ENCODE peak calls at places on chromosomes 3 and 15, in eight cellular contexts. T, P, K, J, Y, S, E and I are unnamed samples. For H3K4me1 and H3K36me3, the result is how much of the 10 kb centered on the place peaks cover.

GRCh38 chr15:50825946-50826345 is 60.4 kb upstream of the SPPL2A start:
- DNase-seq in T (no peak), P (no peak), E (no peak), K (no peak), S (no peak), Y (no peak), J (no peak), I (no peak)

GRCh38 chr3:140529096-140529495 is 148.8 kb upstream of the TRIM42 start:
- DNase-seq in P (peak), E (no peak), T (no peak), K (no peak), J (no peak), S (no peak), Y (no peak), I (no peak)

GRCh38 chr3:189841474-189842205 is 210.5 kb downstream of the TP63 start:
- DNase-seq in E (peak), Y (no peak), P (peak), J (no peak), S (no peak), K (no peak), T (no peak), I (no peak)

GRCh38 chr3:129723558-129724324 is 117.3 kb upstream of the PLXND1 start:
- DNase-seq in K (no peak), J (peak), T (no peak), P (peak), S (peak), Y (peak), E (no peak), I (peak)

GRCh38 chr3:58383476-58383875 is 50.2 kb downstream of the PDHB start:
- DNase-seq in P (peak), Y (no peak), S (no peak), E (no peak), T (no peak), K (no peak), J (no peak), I (no peak)

GRCh38 chr15:90482124-90483011 is 47.4 kb upstream of the CRTC3 start:
- DNase-seq in P (peak), Y (no peak), S (peak), E (peak), K (peak), T (no peak), J (no peak), I (peak)

GRCh38 chr15:40108061-40108854 is 421 bp downstream of the BMF start:
- DNase-seq in E (peak), Y (peak), P (peak), K (no peak), T (peak), J (peak), S (peak), I (peak)

GRCh38 chr15:73924258-73924921 is 1.9 kb upstream of the LOXL1 start:
- DNase-seq in T (peak), J (no peak), Y (peak), E (no peak), P (peak), S (no peak), K (no peak), I (peak)

GRCh38 chr3:13598201-13598600 is 49.3 kb downstream of the FBLN2 start:
- DNase-seq in K (no peak), P (no peak), T (no peak), Y (no peak), J (peak), E (no peak), S (no peak), I (no peak)

GRCh38 chr3:128491071-128491899 is 1.7 kb downstream of the GATA2 start:
- DNase-seq in S (no peak), K (peak), P (no peak), Y (no peak), T (no peak), J (peak), E (no peak), I (peak)

GRCh38 chr3:154684440-154684839 is 254.4 kb upstream of the GPR149 start:
- DNase-seq in Y (no peak), T (no peak), P (no peak), K (no peak), J (no peak), E (no peak), S (no peak), I (peak)

GRCh38 chr3:155745795-155746550 is 1.1 kb upstream of the PLCH1 start:
- DNase-seq in J (no peak), P (no peak), K (no peak), T (no peak), E (peak), S (peak), Y (no peak), I (peak)

GRCh38 chr15:26773917-26774316 is 1.1 kb upstream of the GABRB3 start:
- DNase-seq in P (no peak), J (no peak), S (no peak), T (no peak), K (no peak), E (peak), Y (no peak), I (peak)

GRCh38 chr15:40029979-40030893 is 8.7 kb downstream of the SRP14 start:
- DNase-seq in E (peak), S (peak), T (no peak), P (peak), K (peak), J (no peak), Y (no peak), I (peak)

GRCh38 chr3:50010959-50011358 is 71.0 kb downstream of the RBM6 start:
- DNase-seq in P (peak), J (no peak), E (no peak), Y (no peak), T (no peak), S (no peak), K (peak), I (no peak)

GRCh38 chr3:150376001-150376848 is 31.9 kb upstream of the TSC22D2 start:
- DNase-seq in T (no peak), P (peak), E (no peak), J (no peak), Y (no peak), K (peak), S (no peak), I (no peak)

GRCh38 chr15:90819390-90819789 is 49.0 kb upstream of the FURIN start:
- DNase-seq in K (no peak), E (no peak), Y (no peak), P (no peak), T (peak), S (no peak), J (peak), I (no peak)

GRCh38 chr15:98853161-98853560 is 154.4 kb downstream of the PGPEP1L start:
- DNase-seq in T (peak), Y (peak), J (peak), S (peak), P (peak), K (peak), E (peak), I (peak)

GRCh38 chr3:56998081-56998529 is 62.4 kb upstream of the SPATA12 start:
- DNase-seq in J (no peak), P (no peak), Y (no peak), S (no peak), K (no peak), E (no peak), T (no peak), I (no peak)

GRCh38 chr3:192408721-192409151 is 318.6 kb downstream of the FGF12 start:
- DNase-seq in Y (no peak), S (peak), K (no peak), E (peak), J (no peak), P (no peak), T (peak), I (peak)

GRCh38 chr15:27762471-27762870 is 336.6 kb downstream of the OCA2 start:
- DNase-seq in P (no peak), S (no peak), J (no peak), E (no peak), Y (no peak), K (no peak), T (no peak), I (no peak)

GRCh38 chr3:157865449-157865862 is 240.8 kb downstream of the SHOX2 start:
- DNase-seq in E (peak), S (peak), P (no peak), T (peak), K (peak), Y (no peak), J (no peak), I (peak)

GRCh38 chr3:141738636-141739363 is 702 bp downstream of the RNF7 start:
- DNase-seq in K (peak), J (no peak), S (peak), E (no peak), Y (no peak), T (no peak), P (peak), I (peak)

GRCh38 chr3:187769771-187770170 is 24.5 kb upstream of the BCL6 start:
- DNase-seq in K (no peak), Y (no peak), P (no peak), T (no peak), E (no peak), S (no peak), J (no peak), I (no peak)

GRCh38 chr15:67531379-67532059 is 10.6 kb downstream of the C15orf61 start:
- DNase-seq in T (no peak), P (peak), J (no peak), K (no peak), S (no peak), Y (no peak), E (no peak), I (no peak)

GRCh38 chr15:51672100-51672731 is 9.1 kb upstream of the SCG3 start:
- DNase-seq in P (no peak), J (no peak), K (peak), E (peak), Y (no peak), S (no peak), T (peak), I (peak)

GRCh38 chr3:133572158-133573053 is 1.1 kb upstream of the CDV3 start:
- DNase-seq in J (no peak), S (no peak), P (peak), K (peak), T (no peak), Y (peak), E (peak), I (no peak)

GRCh38 chr3:133573054-133573628 is 345 bp upstream of the CDV3 start:
- DNase-seq in S (peak), J (peak), Y (peak), P (peak), K (peak), E (peak), T (peak), I (peak)

GRCh38 chr3:133574260-133574881 is 885 bp downstream of the CDV3 start:
- DNase-seq in J (peak), S (peak), E (peak), P (peak), Y (peak), K (peak), T (peak), I (peak)

GRCh38 chr3:133575121-133575520 is 1.6 kb downstream of the CDV3 start:
- DNase-seq in S (no peak), Y (no peak), K (no peak), E (no peak), T (no peak), J (no peak), P (no peak), I (no peak)

DNA sequence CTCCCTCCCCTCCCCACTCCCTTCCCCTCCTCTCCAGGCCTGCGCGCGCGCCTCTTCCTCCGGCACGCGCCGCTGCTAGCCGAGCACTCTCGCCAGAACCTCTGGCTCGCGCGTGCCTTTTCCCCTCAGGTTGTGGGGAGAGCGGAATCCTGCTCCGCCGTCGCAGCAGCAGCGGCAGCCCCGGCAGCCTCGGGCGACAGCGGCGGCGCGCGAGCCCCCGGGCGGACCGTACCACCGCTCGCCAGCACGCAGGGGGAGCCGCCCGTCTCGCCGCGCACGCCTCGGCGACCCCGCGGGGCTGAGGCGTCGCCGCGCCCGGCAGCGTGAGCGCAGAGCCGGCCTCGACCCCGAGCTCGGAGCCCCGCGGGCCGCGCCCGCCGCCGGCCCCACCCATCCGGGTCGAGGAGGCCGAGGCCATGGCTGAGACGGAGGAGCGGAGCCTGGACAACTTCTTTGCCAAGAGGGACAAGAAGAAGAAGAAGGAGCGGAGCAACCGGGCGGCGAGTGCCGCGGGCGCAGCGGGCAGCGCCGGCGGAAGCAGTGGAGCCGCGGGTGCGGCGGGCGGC is at the start of gene CDV3:
- DNase-seq in E (peak), T (no peak), S (no peak), K (no peak), J (no peak), P (no peak), Y (peak), I (peak)
- H3K4me1 ChIP-seq in E (under half), T (under half), S (under half), K (under half), J (half or more), P (under half), Y (half or more), I (under half)

DNA sequence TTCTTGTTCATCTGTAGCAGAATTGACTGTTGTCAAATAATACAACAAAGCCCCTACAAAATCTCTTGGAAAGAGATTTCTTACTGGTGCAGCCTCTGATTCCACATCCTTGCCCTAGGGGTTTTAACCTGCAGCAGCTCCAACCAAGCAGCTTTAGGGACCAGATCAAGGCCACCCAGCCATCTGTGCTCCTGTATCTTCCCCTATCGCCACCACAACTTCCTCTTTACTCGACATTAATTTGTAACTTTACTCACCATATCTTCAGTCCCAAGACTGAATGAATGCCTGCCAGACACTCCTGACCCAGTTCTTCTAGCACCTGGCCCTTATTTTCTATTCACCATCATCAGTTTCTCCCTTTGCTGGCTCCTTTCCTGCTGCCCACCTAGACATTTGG is 156.6 kb upstream of the IL12A start:
- DNase-seq in J (no peak), E (no peak), K (no peak), T (no peak), Y (no peak), S (no peak), P (no peak), I (no peak)
- TF ChIP-seq CTCF in J (no peak), E (no peak), K (no peak), T (no peak), Y (no peak), S (no peak), P (no peak), I (no peak)

GRCh38 chr3:126456766-126457388 is 18.8 kb downstream of the ZXDC start:
- DNase-seq in J (peak), P (no peak), Y (no peak), K (no peak), T (no peak), E (no peak), S (no peak), I (no peak)
- H3K36me3 ChIP-seq in J (half or more), P (under half), Y (half or more), K (half or more), T (half or more), E (under half), S (under half), I (under half)

GRCh38 chr15:83248944-83249343 is 35.5 kb downstream of the BNC1 start:
- DNase-seq in K (no peak), Y (no peak), E (peak), P (no peak), S (no peak), J (no peak), T (no peak), I (peak)

GRCh38 chr15:83250766-83251165 is 33.7 kb downstream of the BNC1 start:
- DNase-seq in E (no peak), P (no peak), Y (no peak), K (no peak), T (no peak), S (no peak), J (no peak), I (no peak)

GRCh38 chr15:83243634-83244033 is 36.0 kb upstream of the HDGFL3 start:
- DNase-seq in E (peak), P (no peak), S (no peak), T (no peak), J (no peak), K (no peak), Y (no peak), I (no peak)

GRCh38 chr15:83248151-83248851 is 36.2 kb downstream of the BNC1 start:
- DNase-seq in K (peak), J (no peak), P (peak), Y (no peak), E (peak), T (no peak), S (peak), I (peak)
- H3K4me1 ChIP-seq in K (under half), J (under half), P (under half), Y (under half), E (under half), T (under half), S (under half), I (under half)

GRCh38 chr3:36871379-36872126 is 73.3 kb downstream of the TRANK1 start:
- DNase-seq in K (no peak), S (no peak), J (no peak), T (no peak), P (peak), E (peak), Y (no peak), I (no peak)
- TF ChIP-seq CTCF in K (no peak), S (no peak), J (no peak), T (no peak), P (no peak), E (peak), Y (no peak), I (peak)